ENCODE peak calls at places on chromosomes 1 and 21, in four cellular contexts. B is IMR-90; U is heart left ventricle; S is CD8-positive, alpha-beta T cell. F is an unnamed sample. For H3K4me1, the result is how much of the 10 kb centered on the place peaks cover.

GRCh38 chr1:221117133-221117532 is 237.9 kb downstream of the HLX start:
- DNase-seq in B (no peak), U (no peak), S (no peak), F (no peak)

GRCh38 chr1:153180556-153180955 is 22.7 kb upstream of the LELP1 start:
- DNase-seq in B (no peak), U (no peak), S (no peak), F (no peak)

GRCh38 chr1:210125143-210125542 is 107.5 kb upstream of the SERTAD4 start:
- DNase-seq in B (no peak), U (no peak), S (no peak), F (no peak)

GRCh38 chr1:187566371-187566770 is 737.6 kb downstream of the PLA2G4A start:
- DNase-seq in B (no peak), U (no peak), S (no peak), F (no peak)

GRCh38 chr1:21919520-21919919 is 17.6 kb downstream of the HSPG2 start:
- DNase-seq in B (peak), U (no peak), S (no peak), F (no peak)

GRCh38 chr1:40786995-40787705 is 3.6 kb downstream of the KCNQ4 start:
- DNase-seq in B (no peak), U (no peak), S (no peak), F (no peak)

GRCh38 chr1:198072177-198072576 is 84.6 kb upstream of the NEK7 start:
- DNase-seq in B (no peak), U (no peak), S (no peak), F (no peak)

GRCh38 chr1:119179051-119179450 is 38.6 kb upstream of the WARS2 start:
- DNase-seq in B (no peak), U (no peak), S (no peak), F (no peak)

GRCh38 chr1:1293618-1294249 is 13.5 kb downstream of the SCNN1D start:
- DNase-seq in B (no peak), U (peak), S (no peak), F (no peak)

GRCh38 chr21:17793675-17794123 is 25.5 kb downstream of the C21orf91 start:
- DNase-seq in B (peak), U (no peak), S (no peak), F (no peak)

GRCh38 chr1:242826706-242827336 is 302.3 kb upstream of the PLD5 start:
- DNase-seq in B (no peak), U (no peak), S (no peak), F (no peak)

GRCh38 chr1:176466514-176466913 is 3.5 kb downstream of the PAPPA2 start:
- DNase-seq in B (no peak), U (no peak), S (no peak), F (no peak)

GRCh38 chr1:12060500-12060899 is 2.6 kb upstream of the TNFRSF8 start:
- DNase-seq in B (no peak), U (no peak), S (no peak), F (no peak)

GRCh38 chr1:12065872-12066271 is 2.8 kb downstream of the TNFRSF8 start:
- DNase-seq in B (no peak), U (peak), S (no peak), F (no peak)

GRCh38 chr1:12064073-12064969 is 1.2 kb downstream of the TNFRSF8 start:
- DNase-seq in B (no peak), U (no peak), S (no peak), F (no peak)

GRCh38 chr1:12059722-12060464 is 3.2 kb upstream of the TNFRSF8 start:
- DNase-seq in B (no peak), U (no peak), S (no peak), F (no peak)

GRCh38 chr1:12063141-12064072 is at the start of gene TNFRSF8:
- DNase-seq in B (peak), U (no peak), S (no peak), F (no peak)
- H3K4me3 ChIP-seq in B (peak), U (no peak), S (peak), F (no peak)

GRCh38 chr1:229355661-229356060 is 12.8 kb upstream of the CCSAP start:
- DNase-seq in B (no peak), U (no peak), S (no peak), F (no peak)

GRCh38 chr1:229364216-229365065 is 21.6 kb upstream of the CCSAP start:
- DNase-seq in B (no peak), U (no peak), S (no peak), F (no peak)

GRCh38 chr1:229365574-229365973 is 22.7 kb upstream of the CCSAP start:
- DNase-seq in B (no peak), U (no peak), S (no peak), F (no peak)

GRCh38 chr1:229363723-229364122 is 20.9 kb upstream of the CCSAP start:
- DNase-seq in B (no peak), U (no peak), S (no peak), F (no peak)

DNA sequence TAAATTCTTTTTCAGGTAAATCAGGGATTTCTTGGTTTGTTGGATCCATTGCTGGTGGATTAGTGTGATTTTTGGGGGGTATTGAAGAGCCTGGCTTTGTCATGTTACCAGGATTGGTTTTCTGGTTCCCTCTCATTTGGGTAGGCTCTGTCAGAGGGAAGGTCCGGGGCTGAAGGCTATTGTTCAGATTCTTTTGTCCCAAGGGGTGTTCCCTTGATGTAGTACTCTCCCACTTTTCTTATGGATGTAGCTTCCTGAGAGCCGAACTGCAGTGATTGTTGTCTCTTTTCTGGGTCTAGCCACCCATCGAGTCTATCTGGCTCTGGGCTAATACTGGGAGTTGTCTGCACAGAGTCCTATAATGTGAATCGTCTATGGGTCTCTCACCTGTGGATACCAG is 17.6 kb upstream of the CCSAP start:
- DNase-seq in B (no peak), U (no peak), S (no peak), F (no peak)
- H3K4me1 ChIP-seq in B (under half), U (under half), S (under half), F (under half)

DNA sequence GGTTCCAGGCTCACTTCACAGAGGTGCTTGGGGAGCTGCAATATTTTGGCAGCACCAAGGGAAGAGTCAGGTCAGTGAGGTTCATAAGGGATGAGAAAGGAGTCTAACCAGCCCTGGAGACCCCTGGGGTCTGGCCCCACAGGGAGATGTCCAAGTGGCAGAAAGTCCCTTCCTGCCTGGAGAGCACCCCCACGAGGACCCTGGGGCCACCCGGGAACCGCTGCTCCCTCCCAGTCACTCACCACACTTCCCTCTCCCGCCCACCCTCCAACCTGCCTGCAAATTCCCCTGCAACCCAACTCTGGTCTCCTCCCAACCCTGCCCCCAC is 6.5 kb upstream of the ITGB2 start:
- DNase-seq in B (no peak), U (no peak), S (peak), F (no peak)
- H3K4me3 ChIP-seq in B (no peak), U (no peak), S (peak), F (no peak)

GRCh38 chr1:8663915-8664331 is 153.5 kb downstream of the RERE start:
- DNase-seq in B (peak), U (no peak), S (no peak), F (peak)

GRCh38 chr1:8667869-8668595 is 149.4 kb downstream of the RERE start:
- DNase-seq in B (peak), U (no peak), S (no peak), F (no peak)

GRCh38 chr1:8666394-8667167 is 150.9 kb downstream of the RERE start:
- DNase-seq in B (peak), U (no peak), S (no peak), F (no peak)

GRCh38 chr1:8664887-8665286 is 152.6 kb downstream of the RERE start:
- DNase-seq in B (no peak), U (no peak), S (no peak), F (no peak)

GRCh38 chr1:8665824-8666223 is 151.6 kb downstream of the RERE start:
- DNase-seq in B (no peak), U (no peak), S (no peak), F (no peak)
- H3K4me1 ChIP-seq in B (under half), U (half or more), S (half or more), F (under half)

F was measured in right lobe of liver.